ENCODE peak calls at places on chromosome 3, in seven cellular contexts. One of them, this sample, is unnamed.

GRCh38 chr3:151925876-151926275 is 52.4 kb downstream of the SUCNR1 start:
- ATAC-seq in naive thymus-derived CD4-positive, alpha-beta T cell: no peak
- ATAC-seq in omental fat pad: no peak
- ATAC-seq in left colon: no peak
- ATAC-seq in HCT116: peak
- ATAC-seq in activated CD8-positive, alpha-beta T cell treated with anti-CD3 and anti-CD28 coated beads, Interleukin-2, amount 10 ng/mL, durations not matched to agents 7 days and 5 days: no peak
- ATAC-seq in activated naive CD8-positive, alpha-beta T cell treated with anti-CD3 and anti-CD28 coated beads, Interleukin-2, amount 10 ng/mL, durations not matched to agents 7 days and 5 days: no peak
- ATAC-seq in this sample: peak

GRCh38 chr3:14304101-14305045 is 98.0 kb upstream of the SLC6A6 start:
- ATAC-seq in naive thymus-derived CD4-positive, alpha-beta T cell: no peak
- ATAC-seq in omental fat pad: peak
- ATAC-seq in left colon: no peak
- ATAC-seq in HCT116: no peak
- ATAC-seq in activated CD8-positive, alpha-beta T cell treated with anti-CD3 and anti-CD28 coated beads, Interleukin-2, amount 10 ng/mL, durations not matched to agents 7 days and 5 days: no peak
- ATAC-seq in activated naive CD8-positive, alpha-beta T cell treated with anti-CD3 and anti-CD28 coated beads, Interleukin-2, amount 10 ng/mL, durations not matched to agents 7 days and 5 days: no peak
- ATAC-seq in this sample: peak

GRCh38 chr3:108897883-108898282 is 55.8 kb downstream of the GUCA1C start:
- ATAC-seq in naive thymus-derived CD4-positive, alpha-beta T cell: no peak
- ATAC-seq in omental fat pad: no peak
- ATAC-seq in left colon: no peak
- ATAC-seq in HCT116: no peak
- ATAC-seq in activated CD8-positive, alpha-beta T cell treated with anti-CD3 and anti-CD28 coated beads, Interleukin-2, amount 10 ng/mL, durations not matched to agents 7 days and 5 days: peak
- ATAC-seq in activated naive CD8-positive, alpha-beta T cell treated with anti-CD3 and anti-CD28 coated beads, Interleukin-2, amount 10 ng/mL, durations not matched to agents 7 days and 5 days: peak
- ATAC-seq in this sample: no peak

GRCh38 chr3:165206454-165207266 is 10.5 kb upstream of the SLITRK3 start:
- ATAC-seq in naive thymus-derived CD4-positive, alpha-beta T cell: peak
- ATAC-seq in omental fat pad: peak
- ATAC-seq in left colon: peak
- ATAC-seq in HCT116: peak
- ATAC-seq in activated CD8-positive, alpha-beta T cell treated with anti-CD3 and anti-CD28 coated beads, Interleukin-2, amount 10 ng/mL, durations not matched to agents 7 days and 5 days: peak
- ATAC-seq in activated naive CD8-positive, alpha-beta T cell treated with anti-CD3 and anti-CD28 coated beads, Interleukin-2, amount 10 ng/mL, durations not matched to agents 7 days and 5 days: peak
- ATAC-seq in this sample: peak

GRCh38 chr3:172074578-172074977 is 35.2 kb downstream of the FNDC3B start:
- ATAC-seq in naive thymus-derived CD4-positive, alpha-beta T cell: peak
- ATAC-seq in omental fat pad: peak
- ATAC-seq in left colon: no peak
- ATAC-seq in HCT116: no peak
- ATAC-seq in activated CD8-positive, alpha-beta T cell treated with anti-CD3 and anti-CD28 coated beads, Interleukin-2, amount 10 ng/mL, durations not matched to agents 7 days and 5 days: no peak
- ATAC-seq in activated naive CD8-positive, alpha-beta T cell treated with anti-CD3 and anti-CD28 coated beads, Interleukin-2, amount 10 ng/mL, durations not matched to agents 7 days and 5 days: no peak
- ATAC-seq in this sample: no peak

GRCh38 chr3:8470801-8471200 is 30.8 kb upstream of the LMCD1 start:
- ATAC-seq in naive thymus-derived CD4-positive, alpha-beta T cell: no peak
- ATAC-seq in omental fat pad: no peak
- ATAC-seq in left colon: no peak
- ATAC-seq in HCT116: no peak
- ATAC-seq in activated CD8-positive, alpha-beta T cell treated with anti-CD3 and anti-CD28 coated beads, Interleukin-2, amount 10 ng/mL, durations not matched to agents 7 days and 5 days: no peak
- ATAC-seq in activated naive CD8-positive, alpha-beta T cell treated with anti-CD3 and anti-CD28 coated beads, Interleukin-2, amount 10 ng/mL, durations not matched to agents 7 days and 5 days: no peak
- ATAC-seq in this sample: no peak

GRCh38 chr3:66489577-66489976 is 11.2 kb downstream of the LRIG1 start:
- ATAC-seq in naive thymus-derived CD4-positive, alpha-beta T cell: no peak
- ATAC-seq in omental fat pad: no peak
- ATAC-seq in left colon: no peak
- ATAC-seq in HCT116: no peak
- ATAC-seq in activated CD8-positive, alpha-beta T cell treated with anti-CD3 and anti-CD28 coated beads, Interleukin-2, amount 10 ng/mL, durations not matched to agents 7 days and 5 days: peak
- ATAC-seq in activated naive CD8-positive, alpha-beta T cell treated with anti-CD3 and anti-CD28 coated beads, Interleukin-2, amount 10 ng/mL, durations not matched to agents 7 days and 5 days: peak
- ATAC-seq in this sample: no peak

GRCh38 chr3:46412786-46413298 is 5.8 kb downstream of the CCRL2 start:
- ATAC-seq in naive thymus-derived CD4-positive, alpha-beta T cell: no peak
- ATAC-seq in omental fat pad: no peak
- ATAC-seq in left colon: no peak
- ATAC-seq in HCT116: no peak
- ATAC-seq in activated CD8-positive, alpha-beta T cell treated with anti-CD3 and anti-CD28 coated beads, Interleukin-2, amount 10 ng/mL, durations not matched to agents 7 days and 5 days: no peak
- ATAC-seq in activated naive CD8-positive, alpha-beta T cell treated with anti-CD3 and anti-CD28 coated beads, Interleukin-2, amount 10 ng/mL, durations not matched to agents 7 days and 5 days: no peak
- ATAC-seq in this sample: no peak

GRCh38 chr3:88195951-88196434 is 46.2 kb downstream of the C3orf38 start:
- ATAC-seq in naive thymus-derived CD4-positive, alpha-beta T cell: no peak
- ATAC-seq in omental fat pad: no peak
- ATAC-seq in left colon: no peak
- ATAC-seq in HCT116: no peak
- ATAC-seq in activated CD8-positive, alpha-beta T cell treated with anti-CD3 and anti-CD28 coated beads, Interleukin-2, amount 10 ng/mL, durations not matched to agents 7 days and 5 days: no peak
- ATAC-seq in activated naive CD8-positive, alpha-beta T cell treated with anti-CD3 and anti-CD28 coated beads, Interleukin-2, amount 10 ng/mL, durations not matched to agents 7 days and 5 days: no peak
- ATAC-seq in this sample: no peak

GRCh38 chr3:31955581-31955980 is 25.5 kb downstream of the OSBPL10 start:
- ATAC-seq in naive thymus-derived CD4-positive, alpha-beta T cell: no peak
- ATAC-seq in omental fat pad: no peak
- ATAC-seq in left colon: no peak
- ATAC-seq in HCT116: no peak
- ATAC-seq in activated CD8-positive, alpha-beta T cell treated with anti-CD3 and anti-CD28 coated beads, Interleukin-2, amount 10 ng/mL, durations not matched to agents 7 days and 5 days: no peak
- ATAC-seq in activated naive CD8-positive, alpha-beta T cell treated with anti-CD3 and anti-CD28 coated beads, Interleukin-2, amount 10 ng/mL, durations not matched to agents 7 days and 5 days: no peak
- ATAC-seq in this sample: no peak

GRCh38 chr3:190322604-190323240 is 476 bp upstream of the CLDN1 start:
- ATAC-seq in naive thymus-derived CD4-positive, alpha-beta T cell: no peak
- ATAC-seq in omental fat pad: peak
- ATAC-seq in left colon: no peak
- ATAC-seq in HCT116: peak
- ATAC-seq in activated CD8-positive, alpha-beta T cell treated with anti-CD3 and anti-CD28 coated beads, Interleukin-2, amount 10 ng/mL, durations not matched to agents 7 days and 5 days: no peak
- ATAC-seq in activated naive CD8-positive, alpha-beta T cell treated with anti-CD3 and anti-CD28 coated beads, Interleukin-2, amount 10 ng/mL, durations not matched to agents 7 days and 5 days: no peak
- ATAC-seq in this sample: no peak

GRCh38 chr3:115899050-115899449 is 275.7 kb downstream of the GAP43 start:
- ATAC-seq in naive thymus-derived CD4-positive, alpha-beta T cell: no peak
- ATAC-seq in omental fat pad: no peak
- ATAC-seq in left colon: no peak
- ATAC-seq in HCT116: no peak
- ATAC-seq in activated CD8-positive, alpha-beta T cell treated with anti-CD3 and anti-CD28 coated beads, Interleukin-2, amount 10 ng/mL, durations not matched to agents 7 days and 5 days: no peak
- ATAC-seq in activated naive CD8-positive, alpha-beta T cell treated with anti-CD3 and anti-CD28 coated beads, Interleukin-2, amount 10 ng/mL, durations not matched to agents 7 days and 5 days: no peak
- ATAC-seq in this sample: no peak

GRCh38 chr3:179744667-179745066 is 91.8 kb downstream of the USP13 start:
- ATAC-seq in naive thymus-derived CD4-positive, alpha-beta T cell: no peak
- ATAC-seq in omental fat pad: no peak
- ATAC-seq in left colon: no peak
- ATAC-seq in HCT116: no peak
- ATAC-seq in activated CD8-positive, alpha-beta T cell treated with anti-CD3 and anti-CD28 coated beads, Interleukin-2, amount 10 ng/mL, durations not matched to agents 7 days and 5 days: no peak
- ATAC-seq in activated naive CD8-positive, alpha-beta T cell treated with anti-CD3 and anti-CD28 coated beads, Interleukin-2, amount 10 ng/mL, durations not matched to agents 7 days and 5 days: no peak
- ATAC-seq in this sample: no peak

GRCh38 chr3:143881102-143881501 is 32.8 kb upstream of the SLC9A9 start:
- ATAC-seq in naive thymus-derived CD4-positive, alpha-beta T cell: peak
- ATAC-seq in omental fat pad: no peak
- ATAC-seq in left colon: no peak
- ATAC-seq in HCT116: no peak
- ATAC-seq in activated CD8-positive, alpha-beta T cell treated with anti-CD3 and anti-CD28 coated beads, Interleukin-2, amount 10 ng/mL, durations not matched to agents 7 days and 5 days: no peak
- ATAC-seq in activated naive CD8-positive, alpha-beta T cell treated with anti-CD3 and anti-CD28 coated beads, Interleukin-2, amount 10 ng/mL, durations not matched to agents 7 days and 5 days: no peak
- ATAC-seq in this sample: no peak

GRCh38 chr3:158794936-158795518 is 6.8 kb upstream of the MFSD1 start:
- ATAC-seq in naive thymus-derived CD4-positive, alpha-beta T cell: peak
- ATAC-seq in omental fat pad: no peak
- ATAC-seq in left colon: peak
- ATAC-seq in HCT116: peak
- ATAC-seq in activated CD8-positive, alpha-beta T cell treated with anti-CD3 and anti-CD28 coated beads, Interleukin-2, amount 10 ng/mL, durations not matched to agents 7 days and 5 days: peak
- ATAC-seq in activated naive CD8-positive, alpha-beta T cell treated with anti-CD3 and anti-CD28 coated beads, Interleukin-2, amount 10 ng/mL, durations not matched to agents 7 days and 5 days: peak
- ATAC-seq in this sample: peak

GRCh38 chr3:86982883-86983282 is 8.1 kb downstream of the VGLL3 start:
- ATAC-seq in naive thymus-derived CD4-positive, alpha-beta T cell: no peak
- ATAC-seq in omental fat pad: peak
- ATAC-seq in left colon: no peak
- ATAC-seq in HCT116: no peak
- ATAC-seq in activated CD8-positive, alpha-beta T cell treated with anti-CD3 and anti-CD28 coated beads, Interleukin-2, amount 10 ng/mL, durations not matched to agents 7 days and 5 days: no peak
- ATAC-seq in activated naive CD8-positive, alpha-beta T cell treated with anti-CD3 and anti-CD28 coated beads, Interleukin-2, amount 10 ng/mL, durations not matched to agents 7 days and 5 days: no peak
- ATAC-seq in this sample: no peak

GRCh38 chr3:187974857-187975257 is 179.1 kb upstream of the LPP start:
- ATAC-seq in naive thymus-derived CD4-positive, alpha-beta T cell: peak
- ATAC-seq in omental fat pad: no peak
- ATAC-seq in left colon: no peak
- ATAC-seq in HCT116: no peak
- ATAC-seq in activated CD8-positive, alpha-beta T cell treated with anti-CD3 and anti-CD28 coated beads, Interleukin-2, amount 10 ng/mL, durations not matched to agents 7 days and 5 days: peak
- ATAC-seq in activated naive CD8-positive, alpha-beta T cell treated with anti-CD3 and anti-CD28 coated beads, Interleukin-2, amount 10 ng/mL, durations not matched to agents 7 days and 5 days: peak
- ATAC-seq in this sample: no peak

GRCh38 chr3:27556854-27557253 is 72.7 kb upstream of the SLC4A7 start:
- ATAC-seq in naive thymus-derived CD4-positive, alpha-beta T cell: no peak
- ATAC-seq in omental fat pad: no peak
- ATAC-seq in left colon: no peak
- ATAC-seq in HCT116: no peak
- ATAC-seq in activated CD8-positive, alpha-beta T cell treated with anti-CD3 and anti-CD28 coated beads, Interleukin-2, amount 10 ng/mL, durations not matched to agents 7 days and 5 days: no peak
- ATAC-seq in activated naive CD8-positive, alpha-beta T cell treated with anti-CD3 and anti-CD28 coated beads, Interleukin-2, amount 10 ng/mL, durations not matched to agents 7 days and 5 days: no peak
- ATAC-seq in this sample: no peak

GRCh38 chr3:188489639-188490405 is 335.9 kb downstream of the LPP start:
- ATAC-seq in naive thymus-derived CD4-positive, alpha-beta T cell: no peak
- ATAC-seq in omental fat pad: no peak
- ATAC-seq in left colon: no peak
- ATAC-seq in HCT116: no peak
- ATAC-seq in activated CD8-positive, alpha-beta T cell treated with anti-CD3 and anti-CD28 coated beads, Interleukin-2, amount 10 ng/mL, durations not matched to agents 7 days and 5 days: no peak
- ATAC-seq in activated naive CD8-positive, alpha-beta T cell treated with anti-CD3 and anti-CD28 coated beads, Interleukin-2, amount 10 ng/mL, durations not matched to agents 7 days and 5 days: no peak
- ATAC-seq in this sample: peak

GRCh38 chr3:151431940-151432339 is 28.9 kb downstream of the IGSF10 start:
- ATAC-seq in naive thymus-derived CD4-positive, alpha-beta T cell: peak
- ATAC-seq in omental fat pad: no peak
- ATAC-seq in left colon: no peak
- ATAC-seq in HCT116: peak
- ATAC-seq in activated CD8-positive, alpha-beta T cell treated with anti-CD3 and anti-CD28 coated beads, Interleukin-2, amount 10 ng/mL, durations not matched to agents 7 days and 5 days: no peak
- ATAC-seq in activated naive CD8-positive, alpha-beta T cell treated with anti-CD3 and anti-CD28 coated beads, Interleukin-2, amount 10 ng/mL, durations not matched to agents 7 days and 5 days: no peak
- ATAC-seq in this sample: peak

GRCh38 chr3:23894166-23895061 is 22.4 kb downstream of the NKIRAS1 start:
- ATAC-seq in naive thymus-derived CD4-positive, alpha-beta T cell: no peak
- ATAC-seq in omental fat pad: no peak
- ATAC-seq in left colon: peak
- ATAC-seq in HCT116: no peak
- ATAC-seq in activated CD8-positive, alpha-beta T cell treated with anti-CD3 and anti-CD28 coated beads, Interleukin-2, amount 10 ng/mL, durations not matched to agents 7 days and 5 days: no peak
- ATAC-seq in activated naive CD8-positive, alpha-beta T cell treated with anti-CD3 and anti-CD28 coated beads, Interleukin-2, amount 10 ng/mL, durations not matched to agents 7 days and 5 days: no peak
- ATAC-seq in this sample: no peak

GRCh38 chr3:73536952-73537351 is 87.8 kb downstream of the PDZRN3 start:
- ATAC-seq in naive thymus-derived CD4-positive, alpha-beta T cell: no peak
- ATAC-seq in omental fat pad: no peak
- ATAC-seq in left colon: no peak
- ATAC-seq in HCT116: no peak
- ATAC-seq in activated CD8-positive, alpha-beta T cell treated with anti-CD3 and anti-CD28 coated beads, Interleukin-2, amount 10 ng/mL, durations not matched to agents 7 days and 5 days: no peak
- ATAC-seq in activated naive CD8-positive, alpha-beta T cell treated with anti-CD3 and anti-CD28 coated beads, Interleukin-2, amount 10 ng/mL, durations not matched to agents 7 days and 5 days: no peak
- ATAC-seq in this sample: no peak

GRCh38 chr3:122563717-122564025 is 429 bp downstream of the PARP9 start:
- ATAC-seq in naive thymus-derived CD4-positive, alpha-beta T cell: no peak
- ATAC-seq in omental fat pad: no peak
- ATAC-seq in left colon: peak
- ATAC-seq in HCT116: no peak
- ATAC-seq in activated CD8-positive, alpha-beta T cell treated with anti-CD3 and anti-CD28 coated beads, Interleukin-2, amount 10 ng/mL, durations not matched to agents 7 days and 5 days: peak
- ATAC-seq in activated naive CD8-positive, alpha-beta T cell treated with anti-CD3 and anti-CD28 coated beads, Interleukin-2, amount 10 ng/mL, durations not matched to agents 7 days and 5 days: no peak
- ATAC-seq in this sample: no peak

GRCh38 chr3:128436214-128436613 is 30.5 kb downstream of the DNAJB8 start:
- ATAC-seq in naive thymus-derived CD4-positive, alpha-beta T cell: no peak
- ATAC-seq in omental fat pad: no peak
- ATAC-seq in left colon: no peak
- ATAC-seq in HCT116: no peak
- ATAC-seq in activated CD8-positive, alpha-beta T cell treated with anti-CD3 and anti-CD28 coated beads, Interleukin-2, amount 10 ng/mL, durations not matched to agents 7 days and 5 days: no peak
- ATAC-seq in activated naive CD8-positive, alpha-beta T cell treated with anti-CD3 and anti-CD28 coated beads, Interleukin-2, amount 10 ng/mL, durations not matched to agents 7 days and 5 days: no peak
- ATAC-seq in this sample: no peak

GRCh38 chr3:52182203-52182602 is 15.8 kb upstream of the ALAS1 start:
- ATAC-seq in naive thymus-derived CD4-positive, alpha-beta T cell: peak
- ATAC-seq in omental fat pad: no peak
- ATAC-seq in left colon: no peak
- ATAC-seq in HCT116: no peak
- ATAC-seq in activated CD8-positive, alpha-beta T cell treated with anti-CD3 and anti-CD28 coated beads, Interleukin-2, amount 10 ng/mL, durations not matched to agents 7 days and 5 days: peak
- ATAC-seq in activated naive CD8-positive, alpha-beta T cell treated with anti-CD3 and anti-CD28 coated beads, Interleukin-2, amount 10 ng/mL, durations not matched to agents 7 days and 5 days: peak
- ATAC-seq in this sample: no peak

GRCh38 chr3:9912294-9912935 is 4.5 kb upstream of the IL17RC start:
- ATAC-seq in naive thymus-derived CD4-positive, alpha-beta T cell: peak
- ATAC-seq in omental fat pad: no peak
- ATAC-seq in left colon: no peak
- ATAC-seq in HCT116: no peak
- ATAC-seq in activated CD8-positive, alpha-beta T cell treated with anti-CD3 and anti-CD28 coated beads, Interleukin-2, amount 10 ng/mL, durations not matched to agents 7 days and 5 days: no peak
- ATAC-seq in activated naive CD8-positive, alpha-beta T cell treated with anti-CD3 and anti-CD28 coated beads, Interleukin-2, amount 10 ng/mL, durations not matched to agents 7 days and 5 days: no peak
- ATAC-seq in this sample: no peak